ENCODE peak calls at places on chromosome 20, in eight cellular contexts. H is GM23338, Z is neural progenitor cell, Q is lung, T is body of pancreas, X is AG09309, D is cardiac muscle cell, J is HFFc6. N is an unnamed sample.
A peak's percentile ranks its signal among the peaks of the same experiment; 100 is the strongest.

GRCh38 chr20:57503035-57503658 is 21.8 kb downstream of the CTCFL start:
- DNase-seq in J (no peak), D (no peak), Z (no peak), T (no peak), X (no peak), Q (no peak), H (no peak), N (no peak)

GRCh38 chr20:37745553-37745952 is 51.7 kb downstream of the CTNNBL1 start:
- DNase-seq in T (no peak), J (no peak), X (no peak), Q (no peak), D (no peak), H (peak; percentile 19), Z (peak; percentile 34), N (no peak)

GRCh38 chr20:25287631-25288290 is 39.9 kb downstream of the PYGB start:
- DNase-seq in T (peak; percentile 6), Q (no peak), D (no peak), H (no peak), Z (no peak), X (no peak), J (no peak), N (no peak)

GRCh38 chr20:4060856-4061440 is 45.6 kb upstream of the RNF24 start:
- DNase-seq in J (no peak), X (no peak), H (no peak), Z (no peak), T (no peak), D (no peak), Q (no peak), N (no peak)

GRCh38 chr20:59151391-59151790 is 12.2 kb upstream of the ZNF831 start:
- DNase-seq in Z (no peak), Q (no peak), J (no peak), H (no peak), X (no peak), T (no peak), D (no peak), N (no peak)

GRCh38 chr20:58622671-58623578 is 28.2 kb upstream of the STX16 start:
- DNase-seq in X (peak; percentile 28), T (no peak), Q (no peak), D (peak; percentile 38), H (no peak), Z (no peak), J (no peak), N (no peak)

GRCh38 chr20:17228624-17229061 is 1.8 kb downstream of the PCSK2 start:
- DNase-seq in Q (no peak), J (no peak), H (peak; percentile 67), X (no peak), T (no peak), D (no peak), Z (peak; percentile 53), N (no peak)

GRCh38 chr20:18019068-18019467 is 38.6 kb downstream of the OVOL2 start:
- DNase-seq in X (no peak), D (peak; percentile 48), J (no peak), H (peak; percentile 82), Q (no peak), Z (peak; percentile 56), T (no peak), N (peak; percentile 23)

GRCh38 chr20:25045343-25045712 is 12.6 kb downstream of the ACSS1 start:
- DNase-seq in Q (no peak), H (no peak), D (no peak), Z (no peak), T (no peak), X (no peak), J (no peak), N (no peak)

GRCh38 chr20:50034567-50035170 is 51.9 kb downstream of the SNAI1 start:
- DNase-seq in D (peak; percentile 44), T (no peak), X (no peak), Q (no peak), H (no peak), J (no peak), Z (no peak), N (no peak)

GRCh38 chr20:44776977-44777376 is 31.3 kb downstream of the KCNK15 start:
- DNase-seq in D (peak; percentile 50), J (peak; percentile 4), H (peak; percentile 78), T (no peak), Q (no peak), X (no peak), Z (peak; percentile 82), N (peak; percentile 19)

GRCh38 chr20:49405062-49405683 is 77.3 kb downstream of the KCNB1 start:
- DNase-seq in D (no peak), T (no peak), H (no peak), Z (peak; percentile 31), J (no peak), Q (no peak), X (no peak), N (no peak)

DNA sequence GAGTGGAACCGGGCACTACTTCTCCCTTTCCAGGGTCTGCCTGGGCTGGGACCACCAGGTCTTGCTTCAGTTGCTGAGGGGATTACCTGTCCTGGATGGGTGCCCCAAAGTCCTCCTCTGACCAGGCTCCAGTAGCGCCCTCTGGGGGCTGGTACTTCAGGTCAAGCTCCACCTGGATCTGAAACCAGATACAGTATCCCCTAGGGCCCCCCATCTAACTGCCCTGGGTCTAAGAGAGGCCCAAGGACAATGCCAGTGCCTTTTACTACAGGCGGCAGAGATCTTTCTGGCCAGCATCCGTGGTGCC is 11.2 kb upstream of the SPAG4 start:
- DNase-seq in J (no peak), Z (peak; percentile 61), H (peak; percentile 92), T (no peak), D (no peak), Q (no peak), X (no peak), N (peak; percentile 44)
- TF ChIP-seq CTCF in J (peak; percentile 69), Z (peak; percentile 51), H (peak; percentile 82), T (peak; percentile 22), D (peak; percentile 36), Q (no peak), X (peak; percentile 36), N (peak; percentile 40)

GRCh38 chr20:64037199-64037497 is 1.2 kb downstream of the C20orf204 start:
- DNase-seq in J (no peak), Q (no peak), D (no peak), T (no peak), X (no peak), H (no peak), Z (no peak), N (no peak)

GRCh38 chr20:64039293-64040160 is 3.5 kb downstream of the C20orf204 start:
- DNase-seq in T (no peak), H (peak; percentile 49), D (no peak), Z (no peak), J (no peak), Q (no peak), X (no peak), N (no peak)

GRCh38 chr20:64037498-64038213 is 1.7 kb downstream of the C20orf204 start:
- DNase-seq in T (no peak), J (no peak), D (no peak), X (no peak), Z (no peak), Q (no peak), H (peak; percentile 48), N (peak; percentile 45)

GRCh38 chr20:64038579-64039292 is 2.8 kb downstream of the C20orf204 start:
- DNase-seq in X (no peak), Z (peak; percentile 89), D (peak; percentile 68), T (peak; percentile 78), H (peak; percentile 88), J (peak; percentile 18), Q (peak; percentile 67), N (peak; percentile 84)

DNA sequence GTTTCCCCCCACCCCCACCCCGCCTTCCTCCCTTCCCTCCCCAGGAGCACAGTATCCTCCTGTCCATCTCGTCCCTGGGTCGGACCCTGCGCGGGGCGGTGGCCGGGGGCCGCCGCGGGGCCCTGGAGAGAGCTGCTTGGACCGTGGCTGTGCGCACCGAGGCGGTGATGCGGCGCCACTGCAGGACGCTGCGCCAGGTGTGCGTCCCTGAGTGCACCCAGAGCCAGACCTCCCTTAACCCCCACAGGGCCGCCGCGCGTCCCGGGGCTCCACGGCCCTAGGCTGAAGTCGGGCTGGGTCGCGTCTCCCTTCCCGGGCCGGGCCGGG is 2.2 kb downstream of the C20orf204 start:
- DNase-seq in D (no peak), X (no peak), H (peak; percentile 40), J (no peak), T (no peak), Z (no peak), Q (no peak), N (no peak)
- TF ChIP-seq CTCF in D (no peak), X (no peak), H (no peak), J (no peak), T (no peak), Z (no peak), Q (no peak), N (no peak)

GRCh38 chr20:23147964-23148720 is 62.0 kb upstream of the CD93 start:
- DNase-seq in J (peak; percentile 71), Q (peak; percentile 58), T (no peak), Z (no peak), X (peak; percentile 54), H (no peak), D (peak; percentile 53), N (peak; percentile 36)

GRCh38 chr20:23149623-23150279 is 63.6 kb upstream of the CD93 start:
- DNase-seq in Q (no peak), H (no peak), Z (no peak), J (no peak), X (no peak), T (no peak), D (no peak), N (no peak)

GRCh38 chr20:23150304-23151007 is 64.3 kb upstream of the CD93 start:
- DNase-seq in X (no peak), D (no peak), Q (no peak), T (no peak), J (no peak), H (no peak), Z (no peak), N (no peak)

GRCh38 chr20:23147647-23147963 is 61.5 kb upstream of the CD93 start:
- DNase-seq in X (no peak), D (no peak), H (no peak), Z (no peak), Q (no peak), T (no peak), J (no peak), N (no peak)

GRCh38 chr20:23148721-23149570 is 62.8 kb upstream of the CD93 start:
- DNase-seq in Z (no peak), D (no peak), J (peak; percentile 23), T (no peak), X (no peak), H (no peak), Q (no peak), N (no peak)
- TF ChIP-seq CTCF in Z (no peak), D (no peak), J (no peak), T (no peak), X (no peak), H (no peak), Q (no peak), N (no peak)

GRCh38 chr20:669573-669972 is 6.0 kb downstream of the SCRT2 start:
- DNase-seq in D (no peak), T (no peak), Z (no peak), H (no peak), Q (no peak), X (no peak), J (no peak), N (no peak)

GRCh38 chr20:672975-673604 is 2.5 kb downstream of the SCRT2 start:
- DNase-seq in H (peak; percentile 73), Q (no peak), X (no peak), D (no peak), J (no peak), Z (no peak), T (no peak), N (peak; percentile 15)

GRCh38 chr20:668638-669037 is 7.0 kb downstream of the SCRT2 start:
- DNase-seq in H (peak; percentile 43), Z (no peak), X (no peak), T (no peak), J (no peak), Q (no peak), D (no peak), N (no peak)

GRCh38 chr20:673606-674005 is 2.0 kb downstream of the SCRT2 start:
- DNase-seq in T (no peak), Z (no peak), D (no peak), J (no peak), Q (no peak), X (no peak), H (no peak), N (no peak)

GRCh38 chr20:671252-672030 is 4.2 kb downstream of the SCRT2 start:
- DNase-seq in Q (no peak), Z (no peak), H (no peak), D (no peak), X (no peak), J (no peak), T (no peak), N (no peak)
- TF ChIP-seq CTCF in Q (no peak), Z (no peak), H (no peak), D (no peak), X (no peak), J (no peak), T (no peak), N (no peak)

N was measured in activated CD8-positive, alpha-beta T cell treated with anti-CD3 and anti-CD28 coated beads for 36 hours.